ENCODE peak calls at places on chromosomes 5 and 9, in five cellular contexts. K is spleen, O is SK-N-SH, X is GM12892, G is suprapubic skin. C is an unnamed sample.

GRCh38 chr5:77777281-77777892 is 1.2 kb upstream of the TBCA start:
- DNase-seq in X (no peak), K (no peak), O (no peak), G (no peak), C (no peak)

GRCh38 chr9:98488578-98489312 is 220.0 kb downstream of the GABBR2 start:
- DNase-seq in O (no peak), K (no peak), G (no peak), X (no peak), C (no peak)

GRCh38 chr9:10045598-10045997 is 567.2 kb downstream of the PTPRD start:
- DNase-seq in O (no peak), G (no peak), K (no peak), X (no peak), C (no peak)

GRCh38 chr5:61159841-61160240 is 2.4 kb downstream of the SMIM15 start:
- DNase-seq in X (no peak), K (no peak), G (no peak), O (no peak), C (no peak)

GRCh38 chr5:11801061-11801460 is 103.2 kb downstream of the CTNND2 start:
- DNase-seq in X (no peak), G (no peak), O (no peak), K (no peak), C (no peak)

GRCh38 chr5:15992918-15993317 is 186.7 kb downstream of the MARCHF11 start:
- DNase-seq in O (no peak), G (no peak), X (no peak), K (no peak), C (no peak)

GRCh38 chr5:76714771-76715483 is 999 bp upstream of the F2R start:
- DNase-seq in G (no peak), K (peak; percentile 85), O (peak; percentile 68), X (peak; percentile 41), C (no peak)

GRCh38 chr5:54718647-54719046 is 201.1 kb downstream of the SNX18 start:
- DNase-seq in G (no peak), K (no peak), O (no peak), X (no peak), C (no peak)

GRCh38 chr9:73014011-73014410 is 61.2 kb upstream of the ALDH1A1 start:
- DNase-seq in O (no peak), X (no peak), K (no peak), G (no peak), C (no peak)

GRCh38 chr9:99140685-99141314 is 35.9 kb downstream of the TGFBR1 start:
- DNase-seq in K (no peak), X (no peak), O (peak; percentile 46), G (no peak), C (no peak)

GRCh38 chr9:131270171-131271015 is 5.9 kb downstream of the FAM78A start:
- DNase-seq in X (no peak), G (no peak), O (no peak), K (peak; percentile 93), C (no peak)

GRCh38 chr9:106961623-106962022 is 98.7 kb downstream of the ZNF462 start:
- DNase-seq in O (no peak), K (no peak), X (no peak), G (no peak), C (no peak)

GRCh38 chr9:134455951-134456739 is 129.9 kb downstream of the RXRA start:
- DNase-seq in G (peak; percentile 94), O (peak; percentile 77), K (peak; percentile 96), X (no peak), C (peak; percentile 64)

GRCh38 chr5:112186401-112186990 is 232.6 kb downstream of the EPB41L4A start:
- DNase-seq in O (peak; percentile 44), X (no peak), K (no peak), G (no peak), C (no peak)

GRCh38 chr9:5455181-5455580 is 4.8 kb downstream of the CD274 start:
- DNase-seq in O (no peak), K (no peak), G (no peak), X (no peak), C (no peak)

GRCh38 chr5:137071941-137072340 is 427.2 kb downstream of the SPOCK1 start:
- DNase-seq in G (no peak), X (no peak), O (no peak), K (no peak), C (no peak)

GRCh38 chr9:93582115-93582514 is 5.7 kb downstream of the PHF2 start:
- DNase-seq in K (no peak), O (no peak), X (no peak), G (no peak), C (no peak)

GRCh38 chr5:143494162-143494561 is 90.7 kb upstream of the NR3C1 start:
- DNase-seq in O (no peak), X (no peak), G (no peak), K (no peak), C (no peak)

DNA sequence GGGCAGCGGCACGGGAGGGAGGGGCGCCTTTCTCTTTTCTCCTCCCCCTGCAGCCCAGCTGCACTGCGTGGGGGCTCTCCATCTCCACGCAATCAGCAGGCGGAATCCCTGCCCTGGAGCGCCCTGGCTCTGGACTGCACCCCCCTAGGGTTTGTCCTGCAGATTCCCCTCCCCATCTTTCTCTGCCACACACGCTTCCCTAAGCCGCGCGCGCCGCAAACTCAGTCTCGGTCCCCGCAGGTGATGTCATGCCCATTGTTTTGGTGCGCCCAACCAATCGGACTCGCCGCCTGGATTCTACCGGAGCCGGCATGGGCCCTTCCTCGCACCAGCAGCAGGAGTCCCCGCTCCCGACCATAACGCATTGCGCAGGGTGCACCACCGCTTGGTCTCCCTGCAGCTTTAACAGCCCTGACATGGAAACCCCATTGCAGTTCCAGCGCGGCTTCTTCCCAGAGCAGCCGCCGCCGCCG is at the start of gene KCNN2:
- DNase-seq in G (peak; percentile 82), X (peak; percentile 31), O (peak; percentile 68), K (peak; percentile 85), C (peak; percentile 48)
- TF ChIP-seq POLR2AphosphoS5 in G (no peak), X (no peak), O (no peak), K (peak; percentile 8), C (no peak)

DNA sequence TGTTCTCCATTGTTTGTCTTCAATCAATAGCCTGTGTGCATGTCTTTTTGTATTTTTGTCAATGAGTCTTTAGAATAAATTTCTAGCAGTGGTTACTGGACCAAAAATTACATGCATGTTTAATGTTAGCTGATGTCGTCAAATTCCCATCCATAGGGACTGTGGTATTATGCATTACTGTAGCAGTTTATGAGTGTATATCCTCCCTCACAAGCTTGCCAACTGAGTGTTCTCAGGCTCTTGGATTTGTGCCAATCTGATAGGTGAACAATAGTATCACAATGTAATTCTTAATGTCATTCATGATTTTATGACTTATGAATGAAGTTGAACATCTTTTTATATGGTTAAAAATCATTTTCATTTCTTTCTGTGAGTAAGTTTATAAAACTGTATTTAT is 13.0 kb downstream of the SNX24 start:
- DNase-seq in O (peak; percentile 50), G (no peak), X (no peak), K (no peak), C (no peak)
- TF ChIP-seq POLR2AphosphoS5 in O (peak; percentile 69), G (no peak), X (no peak), K (no peak), C (no peak)

GRCh38 chr5:10734050-10734709 is 26.9 kb downstream of the DAP start:
- DNase-seq in O (no peak), K (no peak), G (no peak), X (no peak), C (no peak)
- TF ChIP-seq POLR2AphosphoS5 in O (no peak), K (no peak), G (no peak), X (no peak), C (no peak)

GRCh38 chr5:56471707-56472106 is 238.6 kb upstream of the ANKRD55 start:
- DNase-seq in G (no peak), O (no peak), X (no peak), K (no peak), C (no peak)
- TF ChIP-seq POLR2AphosphoS5 in G (no peak), O (no peak), X (no peak), K (no peak), C (no peak)

GRCh38 chr5:124742521-124742920 is 3.9 kb downstream of the ZNF608 start:
- DNase-seq in X (no peak), K (no peak), G (no peak), O (no peak), C (no peak)

GRCh38 chr5:124742983-124743533 is 3.4 kb downstream of the ZNF608 start:
- DNase-seq in K (no peak), X (no peak), O (no peak), G (no peak), C (no peak)

GRCh38 chr5:124743534-124744169 is 2.8 kb downstream of the ZNF608 start:
- DNase-seq in O (no peak), G (no peak), K (no peak), X (no peak), C (no peak)

GRCh38 chr5:124740991-124741583 is 5.4 kb downstream of the ZNF608 start:
- DNase-seq in O (no peak), X (no peak), G (no peak), K (no peak), C (no peak)

GRCh38 chr5:124741711-124742496 is 4.5 kb downstream of the ZNF608 start:
- DNase-seq in O (no peak), G (no peak), K (no peak), X (no peak), C (no peak)
- TF ChIP-seq POLR2AphosphoS5 in O (peak; percentile 44), G (no peak), K (no peak), X (no peak), C (no peak)

GRCh38 chr5:107542428-107542827 is 128.3 kb downstream of the EFNA5 start:
- DNase-seq in G (peak; percentile 87), K (no peak), O (peak; percentile 50), X (no peak), C (no peak)
- TF ChIP-seq POLR2AphosphoS5 in G (peak; percentile 30), K (no peak), O (peak; percentile 46), X (no peak), C (no peak)

GRCh38 chr5:157020508-157021213 is 38.3 kb downstream of the HAVCR1 start:
- DNase-seq in G (no peak), K (no peak), O (no peak), X (no peak), C (no peak)
- TF ChIP-seq POLR2AphosphoS5 in G (no peak), K (no peak), O (no peak), X (no peak), C (no peak)

GRCh38 chr9:84851935-84852585 is 182.5 kb downstream of the NTRK2 start:
- DNase-seq in G (no peak), K (no peak), O (no peak), X (no peak), C (no peak)
- TF ChIP-seq POLR2AphosphoS5 in G (peak; percentile 37), K (no peak), O (no peak), X (no peak), C (no peak)

C was measured in GM12891.